ENCODE peak calls at places on chromosomes 1 and 21, in ten cellular contexts. A is AG10803, E is WERI-Rb-1, M is Calu3, F is GM13977, K is body of pancreas, G is dorsolateral prefrontal cortex, U is esophagus squamous epithelium, N is left lung, H is glutamatergic neuron. T is an unnamed sample.

GRCh38 chr1:200180821-200181220 is 153.3 kb downstream of the NR5A2 start:
- DNase-seq in A (peak), E (no peak), M (peak), F (no peak), K (peak), G (no peak), U (no peak), N (no peak), H (no peak), T (peak)

GRCh38 chr1:42324398-42325013 is 10.5 kb downstream of the FOXJ3 start:
- DNase-seq in A (no peak), E (no peak), M (no peak), F (no peak), K (no peak), G (no peak), U (no peak), N (no peak), H (no peak), T (no peak)

GRCh38 chr1:82034812-82035211 is 234.1 kb downstream of the ADGRL2 start:
- DNase-seq in A (no peak), E (no peak), M (no peak), F (no peak), K (no peak), G (no peak), U (no peak), N (no peak), H (no peak), T (no peak)

GRCh38 chr1:34645109-34645688 is 109.6 kb upstream of the GJB5 start:
- DNase-seq in A (no peak), E (no peak), M (no peak), F (no peak), K (no peak), G (no peak), U (no peak), N (no peak), H (no peak), T (no peak)

GRCh38 chr21:16419188-16419874 is 689.5 kb downstream of the USP25 start:
- DNase-seq in A (peak), E (no peak), M (no peak), F (no peak), K (peak), G (peak), U (no peak), N (peak), H (peak), T (peak)

GRCh38 chr1:233025156-233025555 is 74.7 kb downstream of the NTPCR start:
- DNase-seq in A (peak), E (peak), M (peak), F (peak), K (peak), G (peak), U (no peak), N (peak), H (peak), T (peak)

GRCh38 chr1:89524369-89525168 is at the start of gene LRRC8B:
- DNase-seq in A (peak), E (peak), M (peak), F (peak), K (peak), G (peak), U (peak), N (peak), H (peak), T (peak)

GRCh38 chr1:221874285-221875003 is 132.6 kb upstream of the DUSP10 start:
- DNase-seq in A (peak), E (no peak), M (no peak), F (no peak), K (no peak), G (no peak), U (no peak), N (no peak), H (no peak), T (no peak)

GRCh38 chr1:246571953-246572352 is 5.7 kb downstream of the CNST start:
- DNase-seq in A (no peak), E (no peak), M (no peak), F (no peak), K (no peak), G (no peak), U (no peak), N (no peak), H (no peak), T (no peak)

GRCh38 chr1:232590742-232591082 is 39.2 kb downstream of the SIPA1L2 start:
- DNase-seq in A (no peak), E (no peak), M (no peak), F (no peak), K (no peak), G (no peak), U (no peak), N (no peak), H (no peak), T (no peak)

GRCh38 chr1:29033829-29034466 is 89.8 kb downstream of the TMEM200B start:
- DNase-seq in A (peak), E (no peak), M (no peak), F (peak), K (no peak), G (no peak), U (no peak), N (no peak), H (no peak), T (peak)

GRCh38 chr1:116375884-116376733 is 3.1 kb downstream of the ATP1A1 start:
- DNase-seq in A (peak), E (peak), M (peak), F (no peak), K (peak), G (peak), U (no peak), N (peak), H (no peak), T (peak)

GRCh38 chr1:99365121-99365520 is 100.8 kb downstream of the PLPPR4 start:
- DNase-seq in A (no peak), E (no peak), M (no peak), F (no peak), K (no peak), G (no peak), U (no peak), N (no peak), H (no peak), T (no peak)

GRCh38 chr1:94981574-94981973 is 54.7 kb upstream of the CNN3 start:
- DNase-seq in A (no peak), E (no peak), M (no peak), F (no peak), K (no peak), G (no peak), U (no peak), N (no peak), H (no peak), T (no peak)

GRCh38 chr1:26827205-26827604 is 717 bp downstream of the ZDHHC18 start:
- DNase-seq in A (no peak), E (no peak), M (no peak), F (no peak), K (no peak), G (no peak), U (no peak), N (peak), H (no peak), T (no peak)

GRCh38 chr1:172154571-172154970 is 265.9 kb upstream of the C1orf105 start:
- DNase-seq in A (peak), E (no peak), M (no peak), F (peak), K (no peak), G (no peak), U (no peak), N (no peak), H (no peak), T (no peak)

GRCh38 chr1:21914880-21915640 is 22.1 kb downstream of the HSPG2 start:
- DNase-seq in A (no peak), E (no peak), M (no peak), F (no peak), K (peak), G (no peak), U (no peak), N (no peak), H (no peak), T (no peak)

GRCh38 chr1:101748077-101748476 is 248.6 kb downstream of the OLFM3 start:
- DNase-seq in A (no peak), E (no peak), M (no peak), F (no peak), K (no peak), G (no peak), U (no peak), N (no peak), H (no peak), T (no peak)

GRCh38 chr1:88180449-88181108 is 503.5 kb upstream of the PKN2 start:
- DNase-seq in A (peak), E (peak), M (peak), F (peak), K (peak), G (peak), U (no peak), N (peak), H (peak), T (peak)

GRCh38 chr1:201903135-201903534 is 14.4 kb downstream of the SHISA4 start:
- DNase-seq in A (peak), E (no peak), M (no peak), F (no peak), K (no peak), G (no peak), U (no peak), N (no peak), H (no peak), T (no peak)

GRCh38 chr1:168114845-168115244 is 21.9 kb downstream of the GPR161 start:
- DNase-seq in A (no peak), E (no peak), M (no peak), F (no peak), K (peak), G (no peak), U (no peak), N (no peak), H (no peak), T (no peak)

GRCh38 chr1:229661022-229661877 is 35.2 kb downstream of the URB2 start:
- DNase-seq in A (peak), E (peak), M (peak), F (peak), K (peak), G (peak), U (no peak), N (peak), H (peak), T (peak)

GRCh38 chr1:76430532-76430931 is 356.0 kb downstream of the ST6GALNAC3 start:
- DNase-seq in A (no peak), E (no peak), M (no peak), F (no peak), K (no peak), G (no peak), U (no peak), N (no peak), H (no peak), T (no peak)

GRCh38 chr1:165564561-165564960 is 20.8 kb downstream of the LRRC52 start:
- DNase-seq in A (no peak), E (no peak), M (no peak), F (no peak), K (peak), G (no peak), U (no peak), N (no peak), H (no peak), T (no peak)

GRCh38 chr1:94636625-94637024 is 95.1 kb upstream of the F3 start:
- DNase-seq in A (peak), E (no peak), M (no peak), F (no peak), K (no peak), G (no peak), U (no peak), N (no peak), H (no peak), T (no peak)

GRCh38 chr21:22200378-22201092 is 1202.3 kb downstream of the NCAM2 start:
- DNase-seq in A (no peak), E (no peak), M (no peak), F (no peak), K (no peak), G (no peak), U (no peak), N (no peak), H (no peak), T (no peak)

GRCh38 chr1:167803358-167804217 is 81.8 kb downstream of the MPZL1 start:
- DNase-seq in A (peak), E (peak), M (peak), F (peak), K (peak), G (peak), U (peak), N (peak), H (peak), T (peak)

GRCh38 chr1:46603481-46603857 is 599 bp downstream of the MKNK1 start:
- DNase-seq in A (no peak), E (no peak), M (no peak), F (no peak), K (no peak), G (no peak), U (no peak), N (no peak), H (no peak), T (no peak)

GRCh38 chr1:56491441-56491840 is 87.9 kb downstream of the PLPP3 start:
- DNase-seq in A (peak), E (no peak), M (peak), F (no peak), K (peak), G (no peak), U (no peak), N (no peak), H (no peak), T (peak)

GRCh38 chr1:98045211-98046030 is 124.6 kb upstream of the DPYD start:
- DNase-seq in A (peak), E (peak), M (no peak), F (no peak), K (no peak), G (peak), U (no peak), N (no peak), H (peak), T (peak)

GRCh38 chr1:52423771-52424170 is 19.4 kb downstream of the PRPF38A start:
- DNase-seq in A (no peak), E (no peak), M (no peak), F (no peak), K (no peak), G (no peak), U (no peak), N (no peak), H (no peak), T (no peak)

GRCh38 chr1:54807756-54808155 is 6.6 kb upstream of the TTC22 start:
- DNase-seq in A (no peak), E (no peak), M (no peak), F (no peak), K (no peak), G (no peak), U (no peak), N (peak), H (no peak), T (no peak)

GRCh38 chr1:29297476-29297875 is 61.2 kb downstream of the PTPRU start:
- DNase-seq in A (no peak), E (no peak), M (no peak), F (no peak), K (no peak), G (no peak), U (no peak), N (no peak), H (peak), T (no peak)

GRCh38 chr1:6922096-6922931 is 137.1 kb downstream of the CAMTA1 start:
- DNase-seq in A (peak), E (no peak), M (no peak), F (no peak), K (peak), G (no peak), U (no peak), N (no peak), H (no peak), T (peak)

GRCh38 chr1:210779259-210779658 is 354.7 kb downstream of the KCNH1 start:
- DNase-seq in A (no peak), E (no peak), M (no peak), F (no peak), K (no peak), G (no peak), U (no peak), N (no peak), H (no peak), T (no peak)

GRCh38 chr21:44952929-44953627 is 13.2 kb downstream of the SLX9 start:
- DNase-seq in A (no peak), E (no peak), M (no peak), F (no peak), K (no peak), G (no peak), U (no peak), N (no peak), H (no peak), T (no peak)

DNA sequence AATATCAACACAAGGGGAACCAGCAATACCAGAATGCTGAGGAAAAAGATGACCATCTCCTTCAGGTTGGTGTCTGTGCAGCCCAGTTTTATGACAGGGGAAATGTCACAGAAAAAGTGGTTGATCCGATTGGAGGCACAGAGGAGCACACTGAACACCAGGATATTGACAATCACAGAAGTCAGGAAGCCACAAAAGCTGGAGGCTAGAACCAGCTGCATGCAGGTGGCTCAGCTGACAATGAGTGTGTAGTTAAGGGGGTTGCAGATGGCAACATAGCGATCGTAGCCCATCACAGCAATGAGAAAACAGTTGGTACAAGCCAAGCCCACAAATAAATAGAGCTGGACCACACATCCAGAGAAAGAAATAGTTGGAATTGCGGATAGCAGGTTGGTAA is 16.3 kb upstream of the OR10K1 start:
- DNase-seq in A (no peak), E (no peak), M (no peak), F (no peak), K (no peak), G (no peak), U (no peak), N (no peak), H (no peak), T (no peak)
- TF ChIP-seq CTCF in A (no peak), E (no peak), M (no peak), F (no peak), K (no peak), G (no peak), U (no peak), N (no peak), H (no peak), T (no peak)

DNA sequence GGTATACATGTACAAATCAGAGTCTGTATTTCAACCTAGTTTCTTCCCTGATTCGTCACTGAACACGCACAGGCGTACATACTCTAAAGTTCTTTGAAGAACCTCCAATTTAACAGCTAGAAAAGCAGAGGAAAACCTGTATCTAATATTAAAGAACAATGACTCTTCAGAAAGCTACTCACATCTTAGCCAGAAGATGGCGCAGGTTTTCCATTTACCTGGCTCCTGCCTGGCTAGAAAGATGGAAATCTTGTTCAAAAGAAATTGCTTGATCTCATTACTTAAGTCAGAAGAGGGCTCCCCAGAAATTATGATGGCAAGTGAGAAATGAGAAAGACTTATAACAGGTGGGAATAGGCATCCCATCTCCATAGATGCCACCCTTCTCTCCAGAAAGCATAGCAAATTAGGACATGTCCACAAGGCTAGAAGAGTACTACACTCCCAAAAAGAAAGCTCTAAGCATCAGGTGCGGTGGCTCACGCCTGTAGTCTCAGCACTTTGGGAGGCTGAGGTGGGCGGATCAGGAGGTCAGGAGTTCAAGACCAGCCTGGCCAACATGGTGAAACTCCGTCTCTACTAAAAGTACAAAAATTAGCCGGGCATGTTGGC is 19.0 kb upstream of the L1TD1 start:
- DNase-seq in A (peak), E (peak), M (peak), F (peak), K (peak), G (no peak), U (no peak), N (no peak), H (peak), T (peak)
- TF ChIP-seq CTCF in A (peak), E (peak), M (peak), F (peak), K (peak), G (peak), U (peak), N (peak), H (peak), T (peak)

GRCh38 chr1:205600085-205600484 is 31.7 kb downstream of the ELK4 start:
- DNase-seq in A (no peak), E (no peak), M (no peak), F (peak), K (no peak), G (no peak), U (no peak), N (no peak), H (no peak), T (peak)
- TF ChIP-seq CTCF in A (no peak), E (no peak), M (no peak), F (peak), K (no peak), G (no peak), U (peak), N (no peak), H (no peak), T (peak)

DNA sequence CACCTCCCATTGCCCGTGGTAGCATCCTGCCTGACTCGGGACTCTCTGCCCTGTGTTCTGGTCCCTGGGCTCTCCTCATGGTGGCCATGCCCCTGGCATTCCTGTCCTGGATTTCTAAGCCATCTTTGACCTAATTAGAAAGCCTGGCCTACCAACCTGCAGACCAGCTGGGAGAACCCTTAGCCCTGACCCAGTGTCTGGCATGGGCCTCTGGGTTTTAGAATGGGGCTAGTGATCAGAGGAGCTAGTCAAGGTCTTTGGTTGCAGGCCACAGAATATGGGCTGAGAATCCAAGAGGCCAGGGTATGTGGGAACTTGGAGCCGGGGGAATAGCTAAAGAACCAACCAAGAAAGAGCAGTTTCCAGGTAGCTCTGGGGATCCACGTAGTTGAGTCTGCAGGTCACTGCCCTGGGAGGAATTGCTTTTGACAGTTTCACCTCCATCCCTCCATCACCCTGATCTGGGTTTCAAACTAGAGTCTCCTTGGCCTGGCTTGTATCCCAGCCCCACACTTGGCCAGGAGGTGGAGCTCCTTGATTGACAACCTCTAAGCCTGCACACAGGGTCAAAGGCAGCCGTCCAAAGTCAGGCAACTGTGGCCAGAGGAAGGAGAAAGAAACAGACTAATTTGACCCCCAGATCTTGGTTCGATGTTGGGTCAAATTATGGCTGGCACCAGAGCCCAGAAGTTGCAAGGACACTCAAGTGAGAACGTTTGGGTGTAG is 54.7 kb upstream of the ABCG1 start:
- DNase-seq in A (no peak), E (peak), M (peak), F (peak), K (peak), G (peak), U (no peak), N (peak), H (peak), T (no peak)
- TF ChIP-seq CTCF in A (no peak), E (peak), M (peak), F (peak), K (peak), G (peak), U (peak), N (peak), H (peak), T (peak)

DNA sequence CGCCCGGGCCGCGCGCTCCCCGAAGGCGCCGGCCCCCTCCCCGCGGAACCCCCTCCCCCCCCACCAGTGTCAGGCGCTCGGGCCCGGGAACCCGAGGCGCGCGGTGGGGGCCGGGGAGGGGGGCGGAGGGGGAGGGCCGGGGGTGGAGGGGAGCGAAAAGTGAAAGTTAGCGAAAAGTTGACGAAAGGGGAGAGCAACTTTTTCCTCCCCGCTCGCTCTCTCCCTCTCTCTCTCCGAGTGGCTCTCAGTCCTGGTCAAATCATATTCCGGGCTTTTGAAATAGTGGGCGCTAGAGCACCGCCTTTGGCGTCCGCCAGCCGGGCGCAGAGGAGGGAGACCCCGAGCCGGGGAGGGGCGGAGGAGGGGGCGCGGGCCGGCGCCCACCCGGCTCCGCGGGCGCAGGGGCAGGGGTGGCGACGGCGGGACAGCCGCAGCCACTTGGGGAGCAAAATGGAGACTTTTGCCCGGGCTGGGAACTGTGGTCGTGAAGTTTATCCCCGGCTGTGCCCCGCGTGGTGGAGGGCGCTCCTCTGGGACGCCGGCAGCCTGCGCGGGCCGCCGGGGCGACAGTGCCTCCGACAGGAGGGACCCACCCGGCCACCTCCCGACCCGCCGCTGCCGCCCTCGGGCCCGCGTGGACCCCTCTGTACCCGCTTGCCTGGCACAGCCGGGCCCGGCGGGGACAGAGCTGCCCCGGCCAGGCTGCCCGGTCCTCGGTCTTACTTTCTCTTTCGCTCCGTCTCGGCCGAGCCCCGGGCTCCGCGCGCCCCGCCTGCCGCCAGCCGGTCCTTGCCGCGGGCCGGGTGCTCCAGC is 694 bp downstream of the PRDM16 start:
- DNase-seq in A (peak), E (peak), M (peak), F (no peak), K (peak), G (no peak), U (no peak), N (peak), H (peak), T (peak)
- TF ChIP-seq CTCF in A (peak), E (peak), M (no peak), F (no peak), K (peak), G (peak), U (no peak), N (no peak), H (no peak), T (peak)

T was measured in brain microvascular endothelial cell.